ENCODE peak calls at places on chromosome 14, in four cellular contexts. I, E, P and Z are unnamed samples.
A peak's percentile ranks its signal among the peaks of the same experiment; 100 is the strongest.

GRCh38 chr14:81384900-81385299 is 15.2 kb downstream of the STON2 start:
- DNase-seq in I (no peak), E (no peak), P (no peak), Z (no peak)

GRCh38 chr14:67510121-67510520 is 21.6 kb upstream of the TMEM229B start:
- DNase-seq in I (peak; percentile 30), E (no peak), P (no peak), Z (no peak)

GRCh38 chr14:71166434-71166833 is 259.2 kb downstream of the PCNX1 start:
- DNase-seq in I (peak; percentile 85), E (no peak), P (no peak), Z (no peak)

GRCh38 chr14:96851694-96852381 is 54.7 kb downstream of the VRK1 start:
- DNase-seq in I (no peak), E (no peak), P (no peak), Z (no peak)

GRCh38 chr14:65936342-65936741 is 523.8 kb downstream of the FUT8 start:
- DNase-seq in I (no peak), E (no peak), P (no peak), Z (no peak)

GRCh38 chr14:90981658-90982057 is 78.8 kb downstream of the RPS6KA5 start:
- DNase-seq in I (no peak), E (peak; percentile 12), P (no peak), Z (no peak)

GRCh38 chr14:50944647-50945413 is 547 bp upstream of the PYGL start:
- DNase-seq in I (peak; percentile 35), E (no peak), P (no peak), Z (no peak)

GRCh38 chr14:91317381-91318313 is 73.1 kb upstream of the GPR68 start:
- DNase-seq in I (no peak), E (no peak), P (no peak), Z (no peak)

GRCh38 chr14:89351364-89351957 is 65.6 kb downstream of the FOXN3 start:
- DNase-seq in I (peak; percentile 42), E (peak; percentile 66), P (peak; percentile 66), Z (no peak)

GRCh38 chr14:105168093-105168420 is 519 bp downstream of the JAG2 start:
- DNase-seq in I (no peak), E (no peak), P (no peak), Z (no peak)

GRCh38 chr14:57317248-57317833 is 48.6 kb downstream of the AP5M1 start:
- DNase-seq in I (peak; percentile 78), E (peak; percentile 84), P (peak; percentile 68), Z (peak; percentile 78)

GRCh38 chr14:80602931-80603330 is 338.6 kb downstream of the CEP128 start:
- DNase-seq in I (no peak), E (no peak), P (no peak), Z (no peak)

GRCh38 chr14:53510281-53510912 is 357.3 kb upstream of the DDHD1 start:
- DNase-seq in I (no peak), E (no peak), P (no peak), Z (no peak)

GRCh38 chr14:88063807-88064206 is 58.9 kb downstream of the GPR65 start:
- DNase-seq in I (no peak), E (no peak), P (no peak), Z (no peak)

GRCh38 chr14:94964181-94964580 is 193.1 kb downstream of the DICER1 start:
- DNase-seq in I (no peak), E (no peak), P (no peak), Z (no peak)

GRCh38 chr14:68961361-68961760 is 17.7 kb downstream of the ACTN1 start:
- DNase-seq in I (no peak), E (no peak), P (no peak), Z (no peak)

GRCh38 chr14:68961781-68962584 is 17.1 kb downstream of the ACTN1 start:
- DNase-seq in I (peak; percentile 85), E (peak; percentile 93), P (peak; percentile 81), Z (peak; percentile 35)

GRCh38 chr14:68959035-68959434 is 20.1 kb downstream of the ACTN1 start:
- DNase-seq in I (no peak), E (no peak), P (no peak), Z (no peak)

GRCh38 chr14:68958553-68958952 is 20.5 kb downstream of the ACTN1 start:
- DNase-seq in I (peak; percentile 38), E (no peak), P (no peak), Z (no peak)

GRCh38 chr14:68960123-68960522 is 19.0 kb downstream of the ACTN1 start:
- DNase-seq in I (no peak), E (no peak), P (no peak), Z (no peak)
- H3K4ac ChIP-seq in I (no peak overlapping the region), E (no peak overlapping the region), P (no peak overlapping the region), Z (no peak overlapping the region)

DNA sequence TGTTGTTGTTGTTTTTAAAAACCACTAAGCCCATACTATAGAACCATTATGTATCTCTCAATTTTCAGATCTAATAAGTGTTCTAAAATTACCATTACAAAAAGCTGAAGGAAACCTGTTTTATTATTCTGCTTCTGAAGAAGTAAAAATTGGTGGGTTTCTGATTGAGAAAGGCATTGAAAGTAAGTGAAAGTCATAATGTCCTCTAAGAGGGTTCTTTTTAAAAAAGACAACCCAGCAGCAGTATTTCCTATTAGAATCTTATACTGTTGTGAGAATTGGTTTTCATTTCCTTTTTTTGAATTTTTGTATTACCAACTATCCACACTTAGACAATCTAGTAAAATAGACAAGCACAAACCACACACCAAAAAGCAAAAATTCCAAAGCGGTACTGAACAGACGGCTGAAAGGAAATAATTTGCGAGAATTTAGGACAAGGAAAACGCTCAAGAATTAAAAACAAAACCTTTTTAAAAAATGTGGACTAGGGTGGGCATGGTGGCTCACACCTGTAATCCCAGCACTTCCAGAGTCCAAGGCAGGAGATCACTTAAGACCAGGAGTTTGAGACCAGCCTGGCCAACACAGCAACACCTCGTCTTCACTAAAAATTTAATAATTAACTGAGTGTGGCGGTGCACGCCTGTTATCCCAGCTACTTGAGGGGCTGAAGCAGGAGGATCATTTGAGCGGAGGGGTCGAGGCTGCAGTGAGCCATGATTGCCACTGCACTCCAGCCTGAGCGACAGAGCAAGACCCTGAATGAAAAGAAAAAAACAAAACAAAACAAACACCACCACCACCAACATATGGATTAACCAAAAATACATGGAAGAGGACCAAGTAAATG is 66.7 kb upstream of the AP4S1 start:
- DNase-seq in I (no peak), E (no peak), P (no peak), Z (no peak)
- H3K4ac ChIP-seq in I (no peak overlapping the region), E (no peak overlapping the region), P (no peak overlapping the region), Z (no peak overlapping the region)

GRCh38 chr14:61567838-61568571 is 127.3 kb upstream of the HIF1A start:
- DNase-seq in I (no peak), E (peak; percentile 52), P (peak; percentile 42), Z (peak; percentile 18)

GRCh38 chr14:61569783-61570182 is 125.5 kb upstream of the HIF1A start:
- DNase-seq in I (peak; percentile 73), E (no peak), P (no peak), Z (no peak)

GRCh38 chr14:61570188-61570960 is 124.9 kb upstream of the HIF1A start:
- DNase-seq in I (peak; percentile 43), E (no peak), P (no peak), Z (no peak)

GRCh38 chr14:61569308-61569707 is 126.0 kb upstream of the HIF1A start:
- DNase-seq in I (no peak), E (no peak), P (no peak), Z (no peak)

GRCh38 chr14:61568572-61569011 is 126.7 kb upstream of the HIF1A start:
- DNase-seq in I (no peak), E (peak; percentile 71), P (peak; percentile 72), Z (no peak)
- H3K4ac ChIP-seq in I (peak overlapping the region; percentile 91), E (no peak overlapping the region), P (no peak overlapping the region), Z (no peak overlapping the region)

GRCh38 chr14:61439779-61440418 is 118.5 kb downstream of the PRKCH start:
- DNase-seq in I (no peak), E (no peak), P (no peak), Z (no peak)

GRCh38 chr14:61438497-61438859 is 117.1 kb downstream of the PRKCH start:
- DNase-seq in I (no peak), E (no peak), P (no peak), Z (no peak)

GRCh38 chr14:61438860-61439765 is 117.7 kb downstream of the PRKCH start:
- DNase-seq in I (peak; percentile 57), E (peak; percentile 88), P (peak; percentile 41), Z (peak; percentile 12)

GRCh38 chr14:61437383-61437782 is 116.0 kb downstream of the PRKCH start:
- DNase-seq in I (no peak), E (no peak), P (no peak), Z (no peak)

DNA sequence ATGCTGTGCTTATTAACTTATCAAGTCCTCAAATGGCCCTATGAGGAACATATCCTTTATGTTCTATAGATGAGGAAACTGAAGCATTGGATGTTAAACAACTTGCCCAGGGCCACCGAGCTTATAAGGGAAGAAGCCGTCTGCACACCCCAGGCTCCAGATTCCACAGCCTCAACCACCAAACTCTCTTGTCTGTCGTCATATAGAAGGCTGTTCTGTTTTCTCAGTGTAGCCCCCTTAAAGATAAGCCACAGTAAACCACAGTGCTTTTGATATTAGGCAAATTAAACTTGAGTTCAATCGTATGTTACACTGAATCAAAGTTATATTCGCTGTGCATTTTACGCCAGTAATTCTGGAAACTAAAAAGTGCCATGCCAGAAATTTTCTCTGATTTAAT is 116.7 kb downstream of the PRKCH start:
- DNase-seq in I (no peak), E (peak; percentile 25), P (no peak), Z (no peak)
- H3K4ac ChIP-seq in I (no peak overlapping the region), E (no peak overlapping the region), P (no peak overlapping the region), Z (no peak overlapping the region)

DNA sequence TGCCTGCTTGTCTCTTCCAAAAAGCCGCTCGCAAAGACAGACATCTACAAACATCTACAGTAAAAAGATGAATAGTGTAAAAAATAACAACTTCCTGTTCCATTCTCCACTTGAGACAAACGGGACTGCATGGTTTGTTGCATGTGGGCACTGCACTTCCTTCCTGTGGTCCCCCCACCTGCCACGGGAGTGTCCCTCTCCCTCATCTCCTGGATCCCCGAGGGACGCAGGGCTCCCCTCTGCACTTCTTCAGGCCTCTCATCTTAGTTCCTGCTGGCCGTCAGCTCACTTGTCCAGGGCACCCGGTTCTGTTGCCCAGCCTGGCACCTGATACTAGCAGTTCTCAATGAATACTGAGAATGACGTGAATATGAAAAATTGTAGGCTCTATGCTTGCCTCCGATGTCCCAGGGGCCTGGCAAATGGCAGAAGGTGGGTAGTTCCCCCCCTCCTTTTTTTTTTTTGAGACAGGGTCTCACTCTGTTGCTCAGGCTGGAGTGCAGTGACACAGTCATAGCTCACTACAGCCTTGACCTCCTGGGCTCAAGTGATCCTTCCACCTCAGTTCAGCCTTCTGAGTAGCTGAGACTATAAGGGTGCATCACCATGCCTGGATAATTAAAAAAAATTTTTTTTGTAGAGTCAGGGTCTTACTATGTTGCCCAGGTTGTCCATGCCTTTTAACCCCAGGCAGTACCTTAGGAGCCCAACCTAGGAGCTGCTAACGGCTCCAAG is 3.5 kb upstream of the KLC1 start:
- DNase-seq in I (no peak), E (no peak), P (no peak), Z (no peak)
- H3K4ac ChIP-seq in I (peak overlapping the region; percentile 70), E (no peak overlapping the region), P (no peak overlapping the region), Z (no peak overlapping the region)